ENCODE peak calls at places on chromosome 19, in four cellular contexts. One of them, this sample, is unnamed.

GRCh38 chr19:19366691-19367396 is 38.6 kb upstream of the GATAD2A start:
- DNase-seq in IMR-90: peak; percentile 64
- DNase-seq in heart right ventricle: peak; percentile 74
- DNase-seq in mesenchymal stem cell: peak; percentile 77
- DNase-seq in this sample: peak; percentile 12

GRCh38 chr19:45972081-45972943 is 1.4 kb downstream of the NOVA2 start:
- DNase-seq in mesenchymal stem cell: no peak
- DNase-seq in IMR-90: no peak
- DNase-seq in heart right ventricle: no peak
- DNase-seq in this sample: no peak

GRCh38 chr19:13262450-13262849 is 112.2 kb downstream of the IER2 start:
- DNase-seq in IMR-90: peak; percentile 61
- DNase-seq in mesenchymal stem cell: peak; percentile 65
- DNase-seq in heart right ventricle: no peak
- DNase-seq in this sample: no peak

GRCh38 chr19:12137541-12137940 is 2.6 kb downstream of the ZNF20 start:
- DNase-seq in IMR-90: no peak
- DNase-seq in heart right ventricle: no peak
- DNase-seq in mesenchymal stem cell: no peak
- DNase-seq in this sample: no peak

GRCh38 chr19:8607386-8607785 is 3.1 kb downstream of the ADAMTS10 start:
- DNase-seq in mesenchymal stem cell: no peak
- DNase-seq in heart right ventricle: peak; percentile 55
- DNase-seq in IMR-90: peak; percentile 23
- DNase-seq in this sample: no peak

GRCh38 chr19:46927106-46927505 is 66.3 kb downstream of the ARHGAP35 start:
- DNase-seq in IMR-90: no peak
- DNase-seq in heart right ventricle: no peak
- DNase-seq in mesenchymal stem cell: no peak
- DNase-seq in this sample: no peak

GRCh38 chr19:53101518-53101917 is 1.7 kb downstream of the ZNF160 start:
- DNase-seq in IMR-90: peak; percentile 12
- DNase-seq in mesenchymal stem cell: no peak
- DNase-seq in heart right ventricle: no peak
- DNase-seq in this sample: no peak

GRCh38 chr19:20038358-20039202 is 725 bp downstream of the ZNF682 start:
- DNase-seq in heart right ventricle: no peak
- DNase-seq in mesenchymal stem cell: no peak
- DNase-seq in IMR-90: peak; percentile 2
- DNase-seq in this sample: no peak

GRCh38 chr19:12782424-12783225 is 7.3 kb upstream of the HOOK2 start:
- DNase-seq in IMR-90: peak; percentile 85
- DNase-seq in mesenchymal stem cell: peak; percentile 96
- DNase-seq in heart right ventricle: peak; percentile 95
- DNase-seq in this sample: peak; percentile 89

GRCh38 chr19:6064016-6064702 is 46.1 kb downstream of the RFX2 start:
- DNase-seq in mesenchymal stem cell: no peak
- DNase-seq in IMR-90: no peak
- DNase-seq in heart right ventricle: no peak
- DNase-seq in this sample: no peak

GRCh38 chr19:6997679-6998445 is 23.4 kb downstream of the MBD3L2B start:
- DNase-seq in mesenchymal stem cell: no peak
- DNase-seq in heart right ventricle: no peak
- DNase-seq in IMR-90: no peak
- DNase-seq in this sample: no peak

GRCh38 chr19:33177417-33177976 is 16.6 kb upstream of the LRP3 start:
- DNase-seq in IMR-90: no peak
- DNase-seq in heart right ventricle: no peak
- DNase-seq in mesenchymal stem cell: peak; percentile 91
- DNase-seq in this sample: peak; percentile 87

GRCh38 chr19:12668937-12669271 is 2.3 kb downstream of the WDR83 start:
- DNase-seq in mesenchymal stem cell: peak; percentile 83
- DNase-seq in heart right ventricle: peak; percentile 40
- DNase-seq in IMR-90: peak; percentile 65
- DNase-seq in this sample: peak; percentile 41

GRCh38 chr19:48975947-48976847 is 11.1 kb downstream of the FTL start:
- DNase-seq in mesenchymal stem cell: peak; percentile 50
- DNase-seq in IMR-90: no peak
- DNase-seq in heart right ventricle: no peak
- DNase-seq in this sample: no peak

GRCh38 chr19:7068599-7068998 is 904 bp upstream of the ZNF557 start:
- DNase-seq in mesenchymal stem cell: no peak
- DNase-seq in heart right ventricle: no peak
- DNase-seq in IMR-90: no peak
- DNase-seq in this sample: no peak

GRCh38 chr19:32921624-32922023 is 50.1 kb downstream of the CEP89 start:
- DNase-seq in heart right ventricle: no peak
- DNase-seq in mesenchymal stem cell: no peak
- DNase-seq in IMR-90: no peak
- DNase-seq in this sample: no peak

GRCh38 chr19:423691-424466 is 14.9 kb upstream of the C2CD4C start:
- DNase-seq in IMR-90: no peak
- DNase-seq in mesenchymal stem cell: no peak
- DNase-seq in heart right ventricle: no peak
- DNase-seq in this sample: no peak

GRCh38 chr19:21383980-21384582 is 12.9 kb upstream of the ZNF493 start:
- DNase-seq in mesenchymal stem cell: no peak
- DNase-seq in IMR-90: no peak
- DNase-seq in heart right ventricle: no peak
- DNase-seq in this sample: no peak

GRCh38 chr19:48724796-48725753 is 5.5 kb upstream of the MAMSTR start:
- DNase-seq in heart right ventricle: no peak
- DNase-seq in IMR-90: peak; percentile 93
- DNase-seq in mesenchymal stem cell: peak; percentile 97
- DNase-seq in this sample: no peak

GRCh38 chr19:17790059-17790780 is 4.7 kb upstream of the B3GNT3 start:
- DNase-seq in mesenchymal stem cell: no peak
- DNase-seq in heart right ventricle: no peak
- DNase-seq in IMR-90: no peak
- DNase-seq in this sample: no peak

GRCh38 chr19:45098521-45099464 is 5.8 kb downstream of the PPP1R37 start:
- DNase-seq in IMR-90: peak; percentile 45
- DNase-seq in heart right ventricle: peak; percentile 34
- DNase-seq in mesenchymal stem cell: no peak
- DNase-seq in this sample: peak; percentile 67

GRCh38 chr19:47776568-47776967 is 1.9 kb upstream of the SELENOW start:
- DNase-seq in heart right ventricle: no peak
- DNase-seq in IMR-90: no peak
- DNase-seq in mesenchymal stem cell: peak; percentile 36
- DNase-seq in this sample: no peak

GRCh38 chr19:39074942-39075341 is 9.2 kb upstream of the ACP7 start:
- DNase-seq in heart right ventricle: no peak
- DNase-seq in IMR-90: no peak
- DNase-seq in mesenchymal stem cell: no peak
- DNase-seq in this sample: no peak

GRCh38 chr19:18230941-18231734 is 4.9 kb upstream of the PDE4C start:
- DNase-seq in heart right ventricle: no peak
- DNase-seq in mesenchymal stem cell: peak; percentile 31
- DNase-seq in IMR-90: no peak
- DNase-seq in this sample: peak; percentile 18

GRCh38 chr19:19822148-19822429 is 539 bp upstream of the ZNF506 start:
- DNase-seq in heart right ventricle: no peak
- DNase-seq in IMR-90: no peak
- DNase-seq in mesenchymal stem cell: no peak
- DNase-seq in this sample: no peak

GRCh38 chr19:56476671-56477428 is at the start of gene ZNF667:
- DNase-seq in mesenchymal stem cell: peak; percentile 94
- DNase-seq in heart right ventricle: no peak
- DNase-seq in IMR-90: peak; percentile 59
- DNase-seq in this sample: no peak

GRCh38 chr19:17091758-17092333 is 16.3 kb downstream of the MYO9B start:
- DNase-seq in mesenchymal stem cell: no peak
- DNase-seq in IMR-90: no peak
- DNase-seq in heart right ventricle: peak; percentile 57
- DNase-seq in this sample: no peak

GRCh38 chr19:57056972-57057371 is 62.8 kb upstream of the USP29 start:
- DNase-seq in IMR-90: peak; percentile 11
- DNase-seq in mesenchymal stem cell: no peak
- DNase-seq in heart right ventricle: peak; percentile 27
- DNase-seq in this sample: no peak

GRCh38 chr19:58033741-58034475 is at the start of gene ZSCAN1:
- DNase-seq in mesenchymal stem cell: peak; percentile 75
- DNase-seq in heart right ventricle: peak; percentile 95
- DNase-seq in IMR-90: peak; percentile 41
- DNase-seq in this sample: peak; percentile 93

GRCh38 chr19:36418287-36419001 is at the start of gene ZFP82:
- DNase-seq in heart right ventricle: peak; percentile 90
- DNase-seq in IMR-90: peak; percentile 68
- DNase-seq in mesenchymal stem cell: peak; percentile 84
- DNase-seq in this sample: peak; percentile 55

GRCh38 chr19:17394891-17395415 is 957 bp upstream of the CCDC194 start:
- DNase-seq in IMR-90: peak; percentile 53
- DNase-seq in heart right ventricle: peak; percentile 66
- DNase-seq in mesenchymal stem cell: peak; percentile 69
- DNase-seq in this sample: no peak

GRCh38 chr19:47075179-47075811 is 26.9 kb upstream of the TMEM160 start:
- DNase-seq in heart right ventricle: no peak
- DNase-seq in mesenchymal stem cell: no peak
- DNase-seq in IMR-90: peak; percentile 12
- DNase-seq in this sample: no peak

GRCh38 chr19:18762125-18763023 is 28.7 kb downstream of the COMP start:
- DNase-seq in heart right ventricle: peak; percentile 69
- DNase-seq in IMR-90: no peak
- DNase-seq in mesenchymal stem cell: no peak
- DNase-seq in this sample: no peak

GRCh38 chr19:7748756-7749155 is 1.4 kb upstream of the CD209 start:
- DNase-seq in heart right ventricle: no peak
- DNase-seq in mesenchymal stem cell: peak; percentile 9
- DNase-seq in IMR-90: peak; percentile 7
- DNase-seq in this sample: no peak

GRCh38 chr19:5112681-5113080 is 143.8 kb downstream of the KDM4B start:
- DNase-seq in IMR-90: no peak
- DNase-seq in mesenchymal stem cell: no peak
- DNase-seq in heart right ventricle: no peak
- DNase-seq in this sample: no peak

GRCh38 chr19:8473652-8474476 is 28.6 kb downstream of the PRAM1 start:
- DNase-seq in mesenchymal stem cell: no peak
- DNase-seq in IMR-90: no peak
- DNase-seq in heart right ventricle: no peak
- DNase-seq in this sample: no peak

GRCh38 chr19:56253737-56254136 is 18.8 kb upstream of the EDDM13 start:
- DNase-seq in IMR-90: peak; percentile 71
- DNase-seq in heart right ventricle: no peak
- DNase-seq in mesenchymal stem cell: peak; percentile 59
- DNase-seq in this sample: no peak

GRCh38 chr19:43496960-43497359 is 7.6 kb downstream of the PHLDB3 start:
- DNase-seq in heart right ventricle: no peak
- DNase-seq in mesenchymal stem cell: no peak
- DNase-seq in IMR-90: no peak
- DNase-seq in this sample: no peak

GRCh38 chr19:41767105-41767504 is 11.8 kb downstream of the CEACAM6 start:
- DNase-seq in heart right ventricle: no peak
- DNase-seq in IMR-90: no peak
- DNase-seq in mesenchymal stem cell: no peak
- DNase-seq in this sample: no peak
- H3K27ac ChIP-seq in heart right ventricle: no peak overlapping the region
- H3K27ac ChIP-seq in IMR-90: no peak overlapping the region
- H3K27ac ChIP-seq in mesenchymal stem cell: no peak overlapping the region
- H3K27ac ChIP-seq in this sample: no peak overlapping the region

DNA sequence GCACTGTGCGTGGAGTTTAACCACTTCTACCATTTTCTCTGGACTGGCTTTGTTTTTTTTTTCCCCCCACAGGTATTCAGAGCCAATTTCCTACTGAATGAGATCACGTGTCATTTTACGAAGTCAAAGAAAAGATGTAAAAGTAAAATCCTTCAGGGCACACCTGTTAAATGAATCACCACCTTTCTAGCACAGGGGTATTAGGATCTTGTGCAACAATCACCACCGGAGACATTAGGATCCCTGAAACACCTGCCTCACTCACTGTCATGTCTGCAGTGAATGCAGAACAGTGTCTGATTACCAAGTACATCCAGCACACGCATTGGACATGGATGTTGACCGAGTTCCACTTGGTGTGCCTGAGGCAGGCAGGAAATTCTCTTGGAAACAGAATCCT is 17.2 kb downstream of the BRD4 start:
- DNase-seq in mesenchymal stem cell: no peak
- DNase-seq in IMR-90: no peak
- DNase-seq in heart right ventricle: no peak
- DNase-seq in this sample: no peak
- H3K27ac ChIP-seq in mesenchymal stem cell: no peak overlapping the region
- H3K27ac ChIP-seq in IMR-90: no peak overlapping the region
- H3K27ac ChIP-seq in heart right ventricle: no peak overlapping the region
- H3K27ac ChIP-seq in this sample: no peak overlapping the region

DNA sequence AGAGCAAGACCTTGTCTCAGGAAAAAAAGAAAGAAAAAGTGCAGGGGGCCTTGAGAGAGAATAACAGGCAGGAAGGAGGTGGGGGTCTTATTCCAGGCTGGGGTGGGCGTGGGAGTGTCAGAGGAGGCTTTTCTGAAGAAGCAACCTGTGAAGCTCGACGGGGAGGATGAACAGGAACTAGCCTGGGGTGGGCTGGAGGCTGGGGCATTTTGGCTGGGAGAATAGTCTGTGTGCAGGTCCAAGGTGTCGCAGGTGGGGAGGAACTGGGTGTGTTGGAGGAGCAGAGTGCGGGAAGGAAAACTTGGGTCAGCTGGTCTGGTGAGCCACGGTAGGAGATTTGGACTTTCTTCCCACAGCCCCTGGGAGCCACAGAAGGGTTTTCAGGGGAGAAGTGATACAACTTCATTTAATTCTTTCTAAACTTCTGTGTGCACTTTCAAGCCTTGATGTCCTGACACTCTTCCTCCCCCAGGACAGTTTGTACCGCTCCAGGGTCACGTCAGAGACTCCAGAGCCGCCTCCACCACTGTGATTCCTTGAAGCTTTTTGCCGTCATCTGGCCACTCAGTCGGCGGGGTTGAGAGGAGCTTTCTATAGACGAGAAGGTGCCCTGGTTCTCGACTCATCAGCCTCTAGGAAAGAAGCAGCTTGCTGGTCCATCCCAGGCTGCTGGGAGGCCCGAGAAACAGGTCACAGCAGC is 138.7 kb downstream of the SIPA1L3 start:
- DNase-seq in IMR-90: no peak
- DNase-seq in mesenchymal stem cell: no peak
- DNase-seq in heart right ventricle: no peak
- DNase-seq in this sample: no peak
- H3K27ac ChIP-seq in IMR-90: no peak overlapping the region
- H3K27ac ChIP-seq in mesenchymal stem cell: no peak overlapping the region
- H3K27ac ChIP-seq in heart right ventricle: no peak overlapping the region
- H3K27ac ChIP-seq in this sample: no peak overlapping the region

DNA sequence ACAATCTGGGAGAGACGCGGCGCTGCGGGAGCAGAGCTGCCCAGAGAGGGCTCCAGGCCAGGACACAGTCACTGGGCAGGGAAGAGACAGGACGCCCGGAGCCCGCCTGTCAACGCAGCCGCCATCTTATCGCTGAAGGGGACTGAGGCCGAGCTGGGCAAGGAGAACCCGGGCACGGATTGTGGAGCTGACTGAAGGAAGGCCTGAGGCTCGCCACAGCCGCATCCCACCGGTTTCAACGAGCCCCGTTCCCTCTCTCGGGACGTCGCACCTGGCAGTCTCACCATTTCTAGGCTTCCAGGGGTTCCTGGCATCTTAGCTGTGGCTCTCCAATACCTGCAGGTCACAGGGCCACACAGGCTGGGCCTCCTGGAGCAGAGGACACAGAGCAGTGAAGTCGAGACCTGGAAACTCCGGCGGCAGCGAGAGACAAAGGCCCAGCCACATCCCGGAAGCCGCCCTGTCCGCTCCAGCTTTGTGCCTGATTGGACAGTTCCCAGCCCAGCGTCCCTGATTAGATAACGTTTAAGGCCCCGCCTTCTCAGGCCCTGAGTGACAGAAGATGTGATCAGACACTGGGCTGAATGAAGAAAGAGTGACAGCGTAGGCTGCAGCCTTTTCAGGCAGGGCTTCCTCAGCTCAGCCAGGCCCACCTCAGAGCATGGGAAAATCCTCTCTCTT is at the start of gene ZNF91:
- DNase-seq in mesenchymal stem cell: peak; percentile 96
- DNase-seq in IMR-90: peak; percentile 96
- DNase-seq in heart right ventricle: peak; percentile 91
- DNase-seq in this sample: peak; percentile 96
- H3K27ac ChIP-seq in mesenchymal stem cell: peak within 1 kb of the TSS; percentile 97
- H3K27ac ChIP-seq in IMR-90: peak within 1 kb of the TSS; percentile 97
- H3K27ac ChIP-seq in heart right ventricle: peak within 1 kb of the TSS; percentile 98
- H3K27ac ChIP-seq in this sample: peak within 1 kb of the TSS; percentile 94

This sample was measured in caudate nucleus.